ENCODE peak calls at places on chromosomes 13 and 19, in ten cellular contexts. One of them, this sample, is unnamed.

GRCh38 chr13:39374741-39375189 is 228.2 kb downstream of the LHFPL6 start:
- DNase-seq in omental fat pad: no peak
- DNase-seq in NCI-H1417: peak
- DNase-seq in tibial artery: no peak
- DNase-seq in EL: peak
- DNase-seq in ascending aorta: no peak
- DNase-seq in HFF-Myc: no peak
- DNase-seq in germinal center: no peak
- DNase-seq in glomerular endothelial cell: no peak
- DNase-seq in activated naive CD8-positive, alpha-beta T cell treated with anti-CD3 and anti-CD28 coated beads, Interleukin-2, amount 50 U/mL, for 16 hours: no peak
- DNase-seq in this sample: no peak

GRCh38 chr13:31119966-31120733 is 41.6 kb downstream of the HSPH1 start:
- DNase-seq in germinal center: no peak
- DNase-seq in NCI-H1417: peak
- DNase-seq in omental fat pad: no peak
- DNase-seq in EL: no peak
- DNase-seq in ascending aorta: no peak
- DNase-seq in glomerular endothelial cell: no peak
- DNase-seq in tibial artery: no peak
- DNase-seq in activated naive CD8-positive, alpha-beta T cell treated with anti-CD3 and anti-CD28 coated beads, Interleukin-2, amount 50 U/mL, for 16 hours: no peak
- DNase-seq in HFF-Myc: no peak
- DNase-seq in this sample: no peak

GRCh38 chr13:77143325-77143907 is 116.5 kb upstream of the FBXL3 start:
- DNase-seq in HFF-Myc: no peak
- DNase-seq in ascending aorta: no peak
- DNase-seq in tibial artery: no peak
- DNase-seq in omental fat pad: no peak
- DNase-seq in NCI-H1417: no peak
- DNase-seq in activated naive CD8-positive, alpha-beta T cell treated with anti-CD3 and anti-CD28 coated beads, Interleukin-2, amount 50 U/mL, for 16 hours: no peak
- DNase-seq in glomerular endothelial cell: no peak
- DNase-seq in EL: peak
- DNase-seq in germinal center: no peak
- DNase-seq in this sample: no peak

GRCh38 chr13:99577934-99578917 is 77.0 kb downstream of the TM9SF2 start:
- DNase-seq in HFF-Myc: no peak
- DNase-seq in EL: no peak
- DNase-seq in glomerular endothelial cell: no peak
- DNase-seq in tibial artery: no peak
- DNase-seq in omental fat pad: no peak
- DNase-seq in germinal center: no peak
- DNase-seq in NCI-H1417: no peak
- DNase-seq in ascending aorta: no peak
- DNase-seq in activated naive CD8-positive, alpha-beta T cell treated with anti-CD3 and anti-CD28 coated beads, Interleukin-2, amount 50 U/mL, for 16 hours: no peak
- DNase-seq in this sample: no peak

GRCh38 chr19:39223703-39224279 is 19.7 kb upstream of the SYCN start:
- DNase-seq in tibial artery: no peak
- DNase-seq in activated naive CD8-positive, alpha-beta T cell treated with anti-CD3 and anti-CD28 coated beads, Interleukin-2, amount 50 U/mL, for 16 hours: no peak
- DNase-seq in ascending aorta: no peak
- DNase-seq in germinal center: no peak
- DNase-seq in omental fat pad: no peak
- DNase-seq in EL: no peak
- DNase-seq in HFF-Myc: no peak
- DNase-seq in NCI-H1417: no peak
- DNase-seq in glomerular endothelial cell: no peak
- DNase-seq in this sample: no peak

GRCh38 chr19:38658462-38659306 is 11.2 kb downstream of the ACTN4 start:
- DNase-seq in glomerular endothelial cell: peak
- DNase-seq in tibial artery: peak
- DNase-seq in omental fat pad: no peak
- DNase-seq in ascending aorta: peak
- DNase-seq in activated naive CD8-positive, alpha-beta T cell treated with anti-CD3 and anti-CD28 coated beads, Interleukin-2, amount 50 U/mL, for 16 hours: no peak
- DNase-seq in NCI-H1417: peak
- DNase-seq in germinal center: no peak
- DNase-seq in HFF-Myc: peak
- DNase-seq in EL: peak
- DNase-seq in this sample: no peak

GRCh38 chr13:32650705-32651311 is 64.6 kb downstream of the PDS5B start:
- DNase-seq in NCI-H1417: peak
- DNase-seq in ascending aorta: peak
- DNase-seq in tibial artery: peak
- DNase-seq in omental fat pad: no peak
- DNase-seq in EL: peak
- DNase-seq in glomerular endothelial cell: peak
- DNase-seq in germinal center: peak
- DNase-seq in activated naive CD8-positive, alpha-beta T cell treated with anti-CD3 and anti-CD28 coated beads, Interleukin-2, amount 50 U/mL, for 16 hours: no peak
- DNase-seq in HFF-Myc: peak
- DNase-seq in this sample: no peak

GRCh38 chr13:64529874-64530485 is 2700.2 kb downstream of the PCDH9 start:
- DNase-seq in NCI-H1417: peak
- DNase-seq in germinal center: no peak
- DNase-seq in omental fat pad: no peak
- DNase-seq in ascending aorta: no peak
- DNase-seq in EL: peak
- DNase-seq in activated naive CD8-positive, alpha-beta T cell treated with anti-CD3 and anti-CD28 coated beads, Interleukin-2, amount 50 U/mL, for 16 hours: no peak
- DNase-seq in HFF-Myc: no peak
- DNase-seq in glomerular endothelial cell: no peak
- DNase-seq in tibial artery: no peak
- DNase-seq in this sample: no peak

GRCh38 chr19:39864118-39864517 is 17.9 kb upstream of the FBL start:
- DNase-seq in glomerular endothelial cell: no peak
- DNase-seq in HFF-Myc: no peak
- DNase-seq in germinal center: no peak
- DNase-seq in omental fat pad: no peak
- DNase-seq in EL: no peak
- DNase-seq in NCI-H1417: no peak
- DNase-seq in ascending aorta: no peak
- DNase-seq in activated naive CD8-positive, alpha-beta T cell treated with anti-CD3 and anti-CD28 coated beads, Interleukin-2, amount 50 U/mL, for 16 hours: no peak
- DNase-seq in tibial artery: no peak
- DNase-seq in this sample: no peak

GRCh38 chr19:31214086-31214485 is 135.2 kb downstream of the TSHZ3 start:
- DNase-seq in activated naive CD8-positive, alpha-beta T cell treated with anti-CD3 and anti-CD28 coated beads, Interleukin-2, amount 50 U/mL, for 16 hours: peak
- DNase-seq in tibial artery: peak
- DNase-seq in germinal center: no peak
- DNase-seq in EL: peak
- DNase-seq in NCI-H1417: no peak
- DNase-seq in glomerular endothelial cell: peak
- DNase-seq in omental fat pad: no peak
- DNase-seq in ascending aorta: peak
- DNase-seq in HFF-Myc: peak
- DNase-seq in this sample: no peak

GRCh38 chr19:5953034-5953589 is 24.8 kb downstream of the RANBP3 start:
- DNase-seq in ascending aorta: no peak
- DNase-seq in tibial artery: no peak
- DNase-seq in activated naive CD8-positive, alpha-beta T cell treated with anti-CD3 and anti-CD28 coated beads, Interleukin-2, amount 50 U/mL, for 16 hours: no peak
- DNase-seq in glomerular endothelial cell: no peak
- DNase-seq in NCI-H1417: peak
- DNase-seq in germinal center: no peak
- DNase-seq in EL: no peak
- DNase-seq in omental fat pad: no peak
- DNase-seq in HFF-Myc: no peak
- DNase-seq in this sample: no peak

GRCh38 chr19:47729799-47730520 is 15.4 kb upstream of the NOP53 start:
- DNase-seq in glomerular endothelial cell: no peak
- DNase-seq in EL: no peak
- DNase-seq in omental fat pad: peak
- DNase-seq in ascending aorta: peak
- DNase-seq in tibial artery: peak
- DNase-seq in activated naive CD8-positive, alpha-beta T cell treated with anti-CD3 and anti-CD28 coated beads, Interleukin-2, amount 50 U/mL, for 16 hours: peak
- DNase-seq in HFF-Myc: no peak
- DNase-seq in NCI-H1417: peak
- DNase-seq in germinal center: no peak
- DNase-seq in this sample: no peak

GRCh38 chr19:4267101-4267900 is 11.8 kb upstream of the SHD start:
- DNase-seq in NCI-H1417: peak
- DNase-seq in HFF-Myc: peak
- DNase-seq in tibial artery: peak
- DNase-seq in EL: peak
- DNase-seq in germinal center: peak
- DNase-seq in ascending aorta: peak
- DNase-seq in glomerular endothelial cell: no peak
- DNase-seq in omental fat pad: peak
- DNase-seq in activated naive CD8-positive, alpha-beta T cell treated with anti-CD3 and anti-CD28 coated beads, Interleukin-2, amount 50 U/mL, for 16 hours: peak
- DNase-seq in this sample: no peak

GRCh38 chr13:100088282-100088647 is 628 bp upstream of the PCCA start:
- DNase-seq in omental fat pad: no peak
- DNase-seq in EL: no peak
- DNase-seq in glomerular endothelial cell: no peak
- DNase-seq in germinal center: no peak
- DNase-seq in ascending aorta: no peak
- DNase-seq in HFF-Myc: no peak
- DNase-seq in activated naive CD8-positive, alpha-beta T cell treated with anti-CD3 and anti-CD28 coated beads, Interleukin-2, amount 50 U/mL, for 16 hours: no peak
- DNase-seq in NCI-H1417: no peak
- DNase-seq in tibial artery: no peak
- DNase-seq in this sample: no peak

GRCh38 chr19:33375760-33376159 is 2.3 kb downstream of the CEBPG start:
- DNase-seq in activated naive CD8-positive, alpha-beta T cell treated with anti-CD3 and anti-CD28 coated beads, Interleukin-2, amount 50 U/mL, for 16 hours: no peak
- DNase-seq in HFF-Myc: no peak
- DNase-seq in EL: peak
- DNase-seq in omental fat pad: no peak
- DNase-seq in NCI-H1417: no peak
- DNase-seq in tibial artery: no peak
- DNase-seq in ascending aorta: peak
- DNase-seq in glomerular endothelial cell: no peak
- DNase-seq in germinal center: no peak
- DNase-seq in this sample: no peak

GRCh38 chr13:80132741-80133601 is 208.0 kb downstream of the SPRY2 start:
- DNase-seq in tibial artery: peak
- DNase-seq in ascending aorta: peak
- DNase-seq in glomerular endothelial cell: no peak
- DNase-seq in germinal center: no peak
- DNase-seq in omental fat pad: no peak
- DNase-seq in activated naive CD8-positive, alpha-beta T cell treated with anti-CD3 and anti-CD28 coated beads, Interleukin-2, amount 50 U/mL, for 16 hours: no peak
- DNase-seq in NCI-H1417: peak
- DNase-seq in HFF-Myc: no peak
- DNase-seq in EL: peak
- DNase-seq in this sample: no peak

GRCh38 chr13:46181799-46182490 is at the start of gene LCP1:
- DNase-seq in EL: no peak
- DNase-seq in NCI-H1417: no peak
- DNase-seq in tibial artery: no peak
- DNase-seq in omental fat pad: no peak
- DNase-seq in glomerular endothelial cell: no peak
- DNase-seq in ascending aorta: peak
- DNase-seq in activated naive CD8-positive, alpha-beta T cell treated with anti-CD3 and anti-CD28 coated beads, Interleukin-2, amount 50 U/mL, for 16 hours: peak
- DNase-seq in HFF-Myc: no peak
- DNase-seq in germinal center: peak
- DNase-seq in this sample: no peak

GRCh38 chr13:32264407-32264806 is 50.8 kb downstream of the ZAR1L start:
- DNase-seq in EL: peak
- DNase-seq in glomerular endothelial cell: peak
- DNase-seq in HFF-Myc: no peak
- DNase-seq in ascending aorta: no peak
- DNase-seq in omental fat pad: no peak
- DNase-seq in tibial artery: peak
- DNase-seq in NCI-H1417: no peak
- DNase-seq in activated naive CD8-positive, alpha-beta T cell treated with anti-CD3 and anti-CD28 coated beads, Interleukin-2, amount 50 U/mL, for 16 hours: no peak
- DNase-seq in germinal center: no peak
- DNase-seq in this sample: no peak

GRCh38 chr13:59680429-59681024 is 483.2 kb downstream of the DIAPH3 start:
- DNase-seq in germinal center: no peak
- DNase-seq in omental fat pad: no peak
- DNase-seq in ascending aorta: no peak
- DNase-seq in NCI-H1417: peak
- DNase-seq in HFF-Myc: no peak
- DNase-seq in tibial artery: no peak
- DNase-seq in EL: peak
- DNase-seq in glomerular endothelial cell: no peak
- DNase-seq in activated naive CD8-positive, alpha-beta T cell treated with anti-CD3 and anti-CD28 coated beads, Interleukin-2, amount 50 U/mL, for 16 hours: no peak
- DNase-seq in this sample: no peak

GRCh38 chr13:47908200-47908902 is 92.7 kb downstream of the SUCLA2 start:
- DNase-seq in omental fat pad: no peak
- DNase-seq in NCI-H1417: no peak
- DNase-seq in germinal center: no peak
- DNase-seq in glomerular endothelial cell: no peak
- DNase-seq in tibial artery: no peak
- DNase-seq in EL: peak
- DNase-seq in HFF-Myc: no peak
- DNase-seq in ascending aorta: no peak
- DNase-seq in activated naive CD8-positive, alpha-beta T cell treated with anti-CD3 and anti-CD28 coated beads, Interleukin-2, amount 50 U/mL, for 16 hours: no peak
- DNase-seq in this sample: no peak

GRCh38 chr13:20461481-20461859 is 64.2 kb downstream of the CRYL1 start:
- DNase-seq in germinal center: no peak
- DNase-seq in omental fat pad: no peak
- DNase-seq in glomerular endothelial cell: no peak
- DNase-seq in ascending aorta: no peak
- DNase-seq in HFF-Myc: peak
- DNase-seq in NCI-H1417: no peak
- DNase-seq in activated naive CD8-positive, alpha-beta T cell treated with anti-CD3 and anti-CD28 coated beads, Interleukin-2, amount 50 U/mL, for 16 hours: no peak
- DNase-seq in tibial artery: no peak
- DNase-seq in EL: peak
- DNase-seq in this sample: no peak

GRCh38 chr19:12272386-12272785 is 22.3 kb downstream of the ZNF44 start:
- DNase-seq in tibial artery: no peak
- DNase-seq in ascending aorta: no peak
- DNase-seq in germinal center: no peak
- DNase-seq in EL: no peak
- DNase-seq in activated naive CD8-positive, alpha-beta T cell treated with anti-CD3 and anti-CD28 coated beads, Interleukin-2, amount 50 U/mL, for 16 hours: no peak
- DNase-seq in glomerular endothelial cell: no peak
- DNase-seq in NCI-H1417: no peak
- DNase-seq in omental fat pad: no peak
- DNase-seq in HFF-Myc: no peak
- DNase-seq in this sample: no peak

GRCh38 chr19:17938092-17938845 is 5.5 kb downstream of the CCDC124 start:
- DNase-seq in omental fat pad: peak
- DNase-seq in HFF-Myc: peak
- DNase-seq in tibial artery: peak
- DNase-seq in ascending aorta: peak
- DNase-seq in NCI-H1417: peak
- DNase-seq in EL: peak
- DNase-seq in glomerular endothelial cell: no peak
- DNase-seq in germinal center: peak
- DNase-seq in activated naive CD8-positive, alpha-beta T cell treated with anti-CD3 and anti-CD28 coated beads, Interleukin-2, amount 50 U/mL, for 16 hours: peak
- DNase-seq in this sample: peak

GRCh38 chr13:22793598-22794134 is 387.1 kb upstream of the SGCG start:
- DNase-seq in ascending aorta: no peak
- DNase-seq in omental fat pad: no peak
- DNase-seq in activated naive CD8-positive, alpha-beta T cell treated with anti-CD3 and anti-CD28 coated beads, Interleukin-2, amount 50 U/mL, for 16 hours: no peak
- DNase-seq in HFF-Myc: no peak
- DNase-seq in germinal center: no peak
- DNase-seq in NCI-H1417: no peak
- DNase-seq in EL: no peak
- DNase-seq in tibial artery: no peak
- DNase-seq in glomerular endothelial cell: no peak
- DNase-seq in this sample: no peak

GRCh38 chr13:39148513-39148961 is 110.3 kb downstream of the NHLRC3 start:
- DNase-seq in glomerular endothelial cell: no peak
- DNase-seq in omental fat pad: no peak
- DNase-seq in NCI-H1417: peak
- DNase-seq in EL: peak
- DNase-seq in HFF-Myc: no peak
- DNase-seq in tibial artery: peak
- DNase-seq in activated naive CD8-positive, alpha-beta T cell treated with anti-CD3 and anti-CD28 coated beads, Interleukin-2, amount 50 U/mL, for 16 hours: no peak
- DNase-seq in germinal center: no peak
- DNase-seq in ascending aorta: no peak
- DNase-seq in this sample: no peak

GRCh38 chr13:53198017-53198416 is 169.4 kb downstream of the OLFM4 start:
- DNase-seq in HFF-Myc: no peak
- DNase-seq in germinal center: no peak
- DNase-seq in tibial artery: no peak
- DNase-seq in glomerular endothelial cell: no peak
- DNase-seq in EL: no peak
- DNase-seq in NCI-H1417: peak
- DNase-seq in activated naive CD8-positive, alpha-beta T cell treated with anti-CD3 and anti-CD28 coated beads, Interleukin-2, amount 50 U/mL, for 16 hours: no peak
- DNase-seq in ascending aorta: no peak
- DNase-seq in omental fat pad: no peak
- DNase-seq in this sample: no peak

GRCh38 chr19:43950834-43951626 is at the start of gene ZNF221:
- DNase-seq in EL: peak
- DNase-seq in ascending aorta: peak
- DNase-seq in tibial artery: peak
- DNase-seq in HFF-Myc: peak
- DNase-seq in omental fat pad: peak
- DNase-seq in germinal center: peak
- DNase-seq in glomerular endothelial cell: peak
- DNase-seq in activated naive CD8-positive, alpha-beta T cell treated with anti-CD3 and anti-CD28 coated beads, Interleukin-2, amount 50 U/mL, for 16 hours: peak
- DNase-seq in NCI-H1417: peak
- DNase-seq in this sample: peak

GRCh38 chr19:45774765-45775164 is 5.7 kb upstream of the SIX5 start:
- DNase-seq in HFF-Myc: no peak
- DNase-seq in germinal center: no peak
- DNase-seq in ascending aorta: no peak
- DNase-seq in activated naive CD8-positive, alpha-beta T cell treated with anti-CD3 and anti-CD28 coated beads, Interleukin-2, amount 50 U/mL, for 16 hours: no peak
- DNase-seq in omental fat pad: no peak
- DNase-seq in glomerular endothelial cell: no peak
- DNase-seq in NCI-H1417: no peak
- DNase-seq in EL: no peak
- DNase-seq in tibial artery: no peak
- DNase-seq in this sample: no peak

This sample was measured in type B pancreatic cell.